ENCODE peak calls at places on chromosome 12, in five cellular contexts. M is lower leg skin, L is uterus, E is transverse colon, V is adrenal gland. X is an unnamed sample.

GRCh38 chr12:131242741-131243496 is 289.2 kb downstream of the ADGRD1 start:
- DNase-seq in M (no peak), L (no peak), E (no peak), V (no peak), X (no peak)

GRCh38 chr12:122238861-122239260 is 13.0 kb upstream of the DIABLO start:
- DNase-seq in M (no peak), L (no peak), E (no peak), V (no peak), X (no peak)

GRCh38 chr12:121009744-121010143 is 6.5 kb downstream of the C12orf43 start:
- DNase-seq in M (no peak), L (no peak), E (peak), V (no peak), X (no peak)

GRCh38 chr12:62414180-62414579 is 52.4 kb upstream of the MON2 start:
- DNase-seq in M (no peak), L (no peak), E (no peak), V (no peak), X (no peak)

GRCh38 chr12:43586646-43587245 is 34.7 kb upstream of the ADAMTS20 start:
- DNase-seq in M (no peak), L (no peak), E (no peak), V (no peak), X (no peak)

GRCh38 chr12:21183721-21184275 is 52.8 kb downstream of the SLCO1B1 start:
- DNase-seq in M (no peak), L (no peak), E (no peak), V (no peak), X (no peak)

GRCh38 chr12:94074970-94075695 is 73.2 kb upstream of the PLXNC1 start:
- DNase-seq in M (no peak), L (peak), E (peak), V (peak), X (no peak)

GRCh38 chr12:25557830-25558436 is 4.8 kb upstream of the LMNTD1 start:
- DNase-seq in M (no peak), L (no peak), E (no peak), V (peak), X (no peak)

GRCh38 chr12:129531004-129531403 is 372.8 kb downstream of the TMEM132D start:
- DNase-seq in M (no peak), L (no peak), E (peak), V (no peak), X (peak)

GRCh38 chr12:108309674-108310312 is 29.3 kb downstream of the CMKLR1 start:
- DNase-seq in M (no peak), L (no peak), E (no peak), V (no peak), X (no peak)

GRCh38 chr12:66829660-66830325 is 150.9 kb upstream of the GRIP1 start:
- DNase-seq in M (no peak), L (no peak), E (no peak), V (no peak), X (no peak)

GRCh38 chr12:25796523-25797000 is 161.9 kb upstream of the RASSF8 start:
- DNase-seq in M (no peak), L (no peak), E (no peak), V (no peak), X (no peak)

GRCh38 chr12:16756833-16757552 is 151.0 kb upstream of the LMO3 start:
- DNase-seq in M (no peak), L (no peak), E (no peak), V (no peak), X (no peak)

GRCh38 chr12:76113800-76114757 is 29.6 kb upstream of the NAP1L1 start:
- DNase-seq in M (no peak), L (no peak), E (no peak), V (no peak), X (no peak)

GRCh38 chr12:132218915-132219314 is 74.7 kb downstream of the NOC4L start:
- DNase-seq in M (no peak), L (no peak), E (no peak), V (no peak), X (no peak)

GRCh38 chr12:103716517-103717196 is 124.4 kb downstream of the NT5DC3 start:
- DNase-seq in M (no peak), L (no peak), E (no peak), V (no peak), X (no peak)

GRCh38 chr12:92034858-92035401 is 110.7 kb downstream of the BTG1 start:
- DNase-seq in M (peak), L (peak), E (peak), V (peak), X (peak)

GRCh38 chr12:76003263-76003640 is 28.3 kb downstream of the PHLDA1 start:
- DNase-seq in M (no peak), L (no peak), E (no peak), V (no peak), X (no peak)

GRCh38 chr12:10826258-10826657 is at the start of gene TAS2R10:
- DNase-seq in M (no peak), L (no peak), E (no peak), V (no peak), X (no peak)

GRCh38 chr12:91273542-91273941 is 90.9 kb upstream of the DCN start:
- DNase-seq in M (no peak), L (no peak), E (no peak), V (no peak), X (no peak)

GRCh38 chr12:15982471-15982870 is 71.3 kb downstream of the DERA start:
- DNase-seq in M (no peak), L (no peak), E (no peak), V (no peak), X (no peak)

GRCh38 chr12:104168596-104168995 is 30.6 kb upstream of the NFYB start:
- DNase-seq in M (peak), L (no peak), E (no peak), V (no peak), X (no peak)

GRCh38 chr12:29228474-29229157 is 79.5 kb downstream of the FAR2 start:
- DNase-seq in M (no peak), L (no peak), E (no peak), V (no peak), X (no peak)

DNA sequence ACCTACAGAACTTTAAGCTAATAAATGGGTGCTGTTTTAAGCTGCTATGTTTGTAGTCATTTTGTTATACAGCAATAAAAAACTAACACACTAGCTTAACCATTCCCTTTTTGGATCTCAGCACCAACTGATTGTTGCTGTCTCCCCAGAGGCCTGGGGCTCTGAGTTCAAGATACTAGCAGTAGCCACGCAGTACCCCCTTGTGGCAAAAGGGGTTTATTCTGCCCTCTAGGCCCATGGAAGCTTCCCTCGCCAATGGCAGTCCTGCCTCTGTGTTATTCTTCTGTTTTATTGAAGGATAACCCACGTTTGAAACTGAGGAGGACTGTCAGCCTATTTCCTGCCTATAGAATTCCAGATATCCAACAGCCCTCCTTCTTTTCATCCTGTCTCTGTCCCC is 455.3 kb upstream of the ATP2B1 start:
- DNase-seq in M (no peak), L (no peak), E (no peak), V (no peak), X (no peak)
- TF ChIP-seq POLR2A in M (no peak), L (no peak), E (no peak), V (no peak), X (no peak)

DNA sequence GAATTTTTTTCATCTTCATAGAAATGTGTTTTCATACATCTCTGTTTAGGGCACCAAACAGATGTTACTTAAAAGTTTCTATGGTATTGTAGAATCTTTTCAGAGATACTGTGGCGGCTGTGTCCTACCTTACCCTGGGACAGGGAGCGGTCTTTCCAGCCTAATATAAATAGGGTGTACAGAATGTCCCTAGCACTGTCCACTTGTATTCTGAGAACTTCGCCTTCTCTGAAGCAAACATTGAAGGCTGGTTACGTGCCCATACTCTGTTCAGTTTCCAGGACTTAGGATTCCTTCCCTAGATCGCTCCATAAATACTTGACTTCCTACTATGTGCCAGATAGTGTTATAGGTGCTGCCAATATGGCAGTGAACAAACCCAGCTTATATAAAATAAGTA is 24.3 kb upstream of the SLC38A2 start:
- DNase-seq in M (no peak), L (no peak), E (no peak), V (no peak), X (no peak)
- TF ChIP-seq POLR2A in M (no peak), L (no peak), E (no peak), V (no peak), X (no peak)

GRCh38 chr12:53069621-53070410 is 9.4 kb downstream of the SPRYD3 start:
- DNase-seq in M (peak), L (peak), E (no peak), V (peak), X (no peak)
- TF ChIP-seq POLR2A in M (no peak), L (no peak), E (no peak), V (no peak), X (no peak)

GRCh38 chr12:56080556-56081138 is 682 bp downstream of the ERBB3 start:
- DNase-seq in M (no peak), L (no peak), E (peak), V (no peak), X (peak)
- TF ChIP-seq POLR2A in M (no peak), L (no peak), E (peak), V (no peak), X (peak)

DNA sequence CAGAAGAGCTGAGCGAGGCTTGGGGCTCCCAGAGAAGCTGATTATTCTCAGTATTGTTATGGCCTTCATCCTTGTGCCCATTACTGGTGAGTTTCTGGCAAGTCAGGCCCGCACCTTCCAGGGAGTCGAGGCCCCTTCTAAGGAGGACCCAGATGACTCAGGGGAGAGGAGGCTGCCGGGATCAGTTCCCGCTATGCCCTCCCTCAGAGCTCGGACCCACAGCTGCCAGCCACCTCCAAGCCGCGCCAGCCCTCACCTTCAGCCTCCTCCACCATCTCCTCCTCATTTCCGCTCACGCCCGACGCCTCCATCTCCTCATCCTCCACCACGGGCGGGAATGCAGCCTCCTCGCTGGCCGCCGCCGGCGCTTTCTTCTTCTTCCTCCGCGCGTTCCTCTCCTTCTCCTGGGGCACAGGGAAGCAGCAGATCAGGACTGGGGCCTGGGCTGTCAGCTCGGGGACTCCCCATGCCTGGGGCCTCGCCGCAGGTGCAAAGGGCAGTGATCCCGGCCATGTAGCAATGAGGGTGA is 83.2 kb downstream of the RFLNA start:
- DNase-seq in M (no peak), L (no peak), E (no peak), V (no peak), X (no peak)
- TF ChIP-seq POLR2A in M (no peak), L (no peak), E (no peak), V (no peak), X (no peak)

DNA sequence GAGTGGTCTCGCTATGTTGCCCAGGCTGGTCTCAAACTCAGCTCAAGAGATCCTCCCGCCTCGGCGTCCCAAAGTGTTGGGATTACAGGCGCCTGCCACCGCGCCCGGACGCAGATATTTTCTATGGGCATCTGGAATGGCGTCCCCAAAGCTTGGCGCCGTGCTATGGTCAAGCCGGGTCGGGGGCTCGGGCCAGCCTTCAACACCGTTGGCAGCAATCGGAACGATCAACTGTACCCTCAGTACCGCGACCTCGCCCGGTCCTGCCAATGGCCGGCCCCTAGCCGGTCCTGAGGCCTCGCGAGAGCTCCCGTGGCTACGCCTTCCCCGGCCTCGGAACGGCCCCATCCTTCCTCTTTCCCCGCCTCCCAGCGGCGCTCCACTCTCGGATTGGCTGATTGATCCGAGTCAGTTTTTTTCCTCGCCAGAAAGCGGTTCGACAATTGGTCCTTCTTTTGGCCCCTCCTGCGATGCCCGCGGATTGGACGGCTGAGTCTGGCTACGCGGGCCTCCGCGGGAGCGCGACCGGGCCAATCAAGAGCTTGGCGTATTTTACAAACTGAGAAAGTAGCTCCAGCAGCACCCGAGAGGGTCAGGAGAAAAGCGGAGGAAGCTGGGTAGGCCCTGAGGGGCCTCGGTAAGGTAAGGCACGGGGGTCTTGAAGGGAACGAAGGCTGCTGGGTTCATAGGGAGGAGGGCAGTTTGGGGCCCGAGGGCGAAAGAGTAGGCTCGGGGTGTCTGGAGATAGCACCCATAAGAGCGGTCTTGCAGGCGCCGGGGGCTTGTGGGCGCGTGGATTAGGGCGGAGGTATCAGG is at the start of gene TROAP:
- DNase-seq in M (peak), L (peak), E (peak), V (peak), X (peak)
- TF ChIP-seq POLR2A in M (no peak), L (peak), E (peak), V (peak), X (peak)

DNA sequence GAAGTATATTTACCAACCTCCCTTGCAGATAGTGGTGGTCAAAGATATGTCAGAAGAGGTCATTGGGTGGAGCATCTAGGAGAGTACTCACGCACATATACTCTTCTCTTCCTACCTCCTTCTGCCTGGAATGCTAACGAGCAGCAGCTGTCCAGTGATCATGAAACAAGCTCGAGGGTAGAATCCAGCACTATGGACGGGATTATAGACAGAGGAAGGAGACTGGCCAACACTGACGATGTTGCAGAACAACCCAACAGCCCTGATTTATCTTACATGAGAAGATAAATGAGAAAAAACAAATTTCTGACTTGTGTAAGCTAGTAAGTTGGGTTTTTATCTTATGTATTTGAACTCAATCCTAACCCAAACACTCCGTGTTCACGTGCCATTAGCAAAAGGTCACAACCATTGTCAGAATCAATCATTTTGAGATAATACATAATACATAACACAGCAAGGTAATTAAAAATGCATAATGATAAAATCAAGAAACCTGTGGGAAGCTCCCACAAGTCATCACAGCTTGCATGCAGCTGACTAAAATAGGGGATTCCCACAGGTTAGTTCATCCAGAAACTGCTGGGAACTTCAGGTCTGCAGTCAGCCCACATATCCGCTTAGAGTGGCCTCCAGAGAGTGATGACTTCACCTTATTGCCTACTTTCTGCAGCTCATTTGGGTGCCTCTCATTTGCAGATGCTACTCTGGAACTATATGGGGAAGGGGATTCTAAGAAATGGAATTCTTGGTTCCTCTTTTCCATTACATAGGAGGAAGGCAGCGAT is 36.3 kb upstream of the STK38L start:
- DNase-seq in M (no peak), L (no peak), E (no peak), V (no peak), X (no peak)
- TF ChIP-seq POLR2A in M (no peak), L (no peak), E (no peak), V (no peak), X (no peak)